ENCODE peak calls at places on chromosomes 5 and 9, in eight cellular contexts. I is glutamatergic neuron; D is NCI-H82; Q is left colon; W is lower lobe of right lung; L is MCF 10A; V is stimulated activated CD8-positive, alpha-beta memory T cell treated with anti-CD3 and anti-CD28 coated beads, Interleukin-7, amount 100 ng/mL, for 4 hours; B is heart left ventricle. Z is an unnamed sample.

GRCh38 chr9:126204708-126205225 is 121.9 kb upstream of the MVB12B start:
- DNase-seq in L (no peak), B (no peak), D (no peak), I (no peak), V (no peak), Q (no peak), W (no peak), Z (no peak)

GRCh38 chr9:81351166-81351565 is 338.2 kb downstream of the TLE1 start:
- DNase-seq in Q (no peak), D (no peak), B (no peak), W (no peak), V (no peak), I (no peak), L (no peak), Z (no peak)

GRCh38 chr9:15354713-15355112 is 47.7 kb upstream of the TTC39B start:
- DNase-seq in I (no peak), W (no peak), D (no peak), Q (no peak), V (no peak), B (no peak), L (no peak), Z (no peak)

GRCh38 chr9:97565262-97565661 is 63.8 kb downstream of the TMOD1 start:
- DNase-seq in I (no peak), L (no peak), D (no peak), Q (no peak), W (no peak), V (no peak), B (no peak), Z (peak; percentile 48)

GRCh38 chr5:112109331-112109993 is 309.6 kb downstream of the EPB41L4A start:
- DNase-seq in D (peak; percentile 2), Q (peak; percentile 5), B (no peak), V (no peak), I (no peak), L (peak; percentile 87), W (peak; percentile 72), Z (peak; percentile 17)

GRCh38 chr9:2872307-2872940 is 28.5 kb upstream of the PUM3 start:
- DNase-seq in L (no peak), Q (no peak), D (peak; percentile 60), B (no peak), V (no peak), I (no peak), W (no peak), Z (no peak)

GRCh38 chr9:110521211-110521610 is 58.3 kb downstream of the SVEP1 start:
- DNase-seq in V (no peak), B (no peak), Q (no peak), I (no peak), L (peak; percentile 42), W (no peak), D (no peak), Z (no peak)

GRCh38 chr5:172504736-172505402 is 50.5 kb upstream of the SH3PXD2B start:
- DNase-seq in L (no peak), I (no peak), W (no peak), V (no peak), D (no peak), Q (no peak), B (peak; percentile 71), Z (peak; percentile 51)

GRCh38 chr9:128946544-128946943 is 859 bp downstream of the DOLK start:
- DNase-seq in B (no peak), I (no peak), L (no peak), W (no peak), V (no peak), D (no peak), Q (no peak), Z (no peak)

GRCh38 chr5:75460532-75460931 is 50.9 kb downstream of the CERT1 start:
- DNase-seq in L (no peak), W (no peak), V (no peak), Q (no peak), I (no peak), D (no peak), B (no peak), Z (no peak)

GRCh38 chr9:22446589-22446949 is at the start of gene DMRTA1:
- DNase-seq in B (peak; percentile 80), Q (peak; percentile 68), I (peak; percentile 89), W (peak; percentile 83), L (peak; percentile 55), D (peak; percentile 90), V (no peak), Z (peak; percentile 59)

GRCh38 chr5:170538096-170538465 is 34.3 kb downstream of the KCNIP1 start:
- DNase-seq in Q (no peak), V (no peak), L (no peak), B (no peak), W (no peak), I (no peak), D (no peak), Z (no peak)

GRCh38 chr9:132481467-132481866 is 71.5 kb downstream of the CFAP77 start:
- DNase-seq in I (no peak), L (no peak), Q (no peak), D (no peak), W (no peak), B (no peak), V (no peak), Z (no peak)

GRCh38 chr5:143354025-143354424 is 49.5 kb downstream of the NR3C1 start:
- DNase-seq in V (no peak), I (no peak), W (no peak), Q (no peak), D (no peak), B (no peak), L (no peak), Z (no peak)

GRCh38 chr9:114202396-114202795 is 47.1 kb downstream of the COL27A1 start:
- DNase-seq in I (no peak), Q (no peak), L (no peak), V (no peak), D (no peak), B (no peak), W (no peak), Z (no peak)